ENCODE peak calls at places on chromosome 5, in four cellular contexts. H, D, E and Y are unnamed samples.

GRCh38 chr5:65721050-65721774 is 697 bp downstream of the SGTB start:
- DNase-seq in D (peak), E (peak), H (peak), Y (peak)

GRCh38 chr5:17267099-17267498 is 49.7 kb downstream of the BASP1 start:
- DNase-seq in H (no peak), E (no peak), D (no peak), Y (no peak)

GRCh38 chr5:139473565-139473964 is 2.8 kb downstream of the SMIM33 start:
- DNase-seq in D (no peak), H (no peak), E (no peak), Y (no peak)

GRCh38 chr5:5979761-5980570 is 398.4 kb downstream of the MED10 start:
- DNase-seq in E (no peak), H (no peak), D (no peak), Y (no peak)

GRCh38 chr5:37532976-37533740 is 154.0 kb downstream of the WDR70 start:
- DNase-seq in D (no peak), E (no peak), H (no peak), Y (no peak)

GRCh38 chr5:154046486-154046885 is 7.7 kb downstream of the MFAP3 start:
- DNase-seq in E (no peak), H (no peak), D (no peak), Y (no peak)

GRCh38 chr5:90224342-90224741 is 185.2 kb downstream of the CETN3 start:
- DNase-seq in D (no peak), H (no peak), E (no peak), Y (no peak)

GRCh38 chr5:149845601-149846000 is 99.0 kb downstream of the PDE6A start:
- DNase-seq in E (no peak), D (no peak), H (no peak), Y (no peak)

GRCh38 chr5:88674262-88675158 is 208.5 kb downstream of the MEF2C start:
- DNase-seq in H (no peak), D (no peak), E (peak), Y (no peak)

GRCh38 chr5:34811691-34812090 is 27.3 kb upstream of the TTC23L start:
- DNase-seq in D (no peak), H (no peak), E (no peak), Y (no peak)

GRCh38 chr5:18778226-18778625 is 1144.0 kb downstream of the TAF11L14 start:
- DNase-seq in D (no peak), H (no peak), E (no peak), Y (no peak)

GRCh38 chr5:39455645-39456044 is 30.9 kb upstream of the DAB2 start:
- DNase-seq in E (no peak), D (no peak), H (no peak), Y (no peak)

GRCh38 chr5:72474117-72474915 is 32.9 kb downstream of the ZNF366 start:
- DNase-seq in D (no peak), H (no peak), E (no peak), Y (no peak)

GRCh38 chr5:127934791-127935256 is 148.7 kb upstream of the SLC12A2 start:
- DNase-seq in H (no peak), E (peak), D (no peak), Y (no peak)

GRCh38 chr5:43041131-43041668 is 1.1 kb upstream of the ANXA2R start:
- DNase-seq in D (no peak), E (no peak), H (no peak), Y (no peak)

GRCh38 chr5:158354958-158355357 is 496.0 kb upstream of the CLINT1 start:
- DNase-seq in E (no peak), D (no peak), H (no peak), Y (no peak)

GRCh38 chr5:16713386-16713928 is 96.7 kb upstream of the RETREG1 start:
- DNase-seq in D (no peak), E (peak), H (no peak), Y (peak)

GRCh38 chr5:136677219-136677618 is 311.9 kb upstream of the TRPC7 start:
- DNase-seq in E (no peak), H (no peak), D (no peak), Y (no peak)

GRCh38 chr5:89065919-89066318 is 182.9 kb upstream of the MEF2C start:
- DNase-seq in D (no peak), E (no peak), H (no peak), Y (no peak)

GRCh38 chr5:169717298-169717697 is 80.2 kb downstream of the DOCK2 start:
- DNase-seq in E (no peak), H (no peak), D (no peak), Y (no peak)

GRCh38 chr5:168174376-168174775 is 117.1 kb upstream of the WWC1 start:
- DNase-seq in H (no peak), E (no peak), D (no peak), Y (no peak)

GRCh38 chr5:74895906-74896305 is 29.7 kb upstream of the FAM169A start:
- DNase-seq in H (no peak), E (no peak), D (no peak), Y (no peak)

GRCh38 chr5:141017943-141018342 is 33.2 kb upstream of the PCDHB1 start:
- DNase-seq in D (no peak), E (no peak), H (no peak), Y (no peak)

GRCh38 chr5:171961117-171961516 is 45.3 kb downstream of the FBXW11 start:
- DNase-seq in H (no peak), E (no peak), D (no peak), Y (no peak)

GRCh38 chr5:32565143-32565542 is 20.2 kb upstream of the SUB1 start:
- DNase-seq in H (no peak), E (no peak), D (no peak), Y (no peak)

GRCh38 chr5:173327948-173328895 is at the start of gene STC2:
- DNase-seq in D (no peak), E (peak), H (no peak), Y (peak)

GRCh38 chr5:173330151-173330855 is 2.1 kb upstream of the STC2 start:
- DNase-seq in E (no peak), H (no peak), D (no peak), Y (no peak)

GRCh38 chr5:173330856-173331206 is 2.6 kb upstream of the STC2 start:
- DNase-seq in E (no peak), D (no peak), H (no peak), Y (no peak)

GRCh38 chr5:173328896-173329369 is 719 bp upstream of the STC2 start:
- DNase-seq in H (no peak), E (peak), D (no peak), Y (no peak)

GRCh38 chr5:173329370-173330150 is 1.3 kb upstream of the STC2 start:
- DNase-seq in D (no peak), H (no peak), E (peak), Y (peak)
- TF ChIP-seq CTCF in D (no peak), H (no peak), E (peak), Y (peak)

GRCh38 chr5:41247135-41247534 is 33.8 kb upstream of the C6 start:
- DNase-seq in D (no peak), H (no peak), E (no peak), Y (no peak)
- TF ChIP-seq CTCF in D (no peak), H (no peak), E (no peak), Y (no peak)

DNA sequence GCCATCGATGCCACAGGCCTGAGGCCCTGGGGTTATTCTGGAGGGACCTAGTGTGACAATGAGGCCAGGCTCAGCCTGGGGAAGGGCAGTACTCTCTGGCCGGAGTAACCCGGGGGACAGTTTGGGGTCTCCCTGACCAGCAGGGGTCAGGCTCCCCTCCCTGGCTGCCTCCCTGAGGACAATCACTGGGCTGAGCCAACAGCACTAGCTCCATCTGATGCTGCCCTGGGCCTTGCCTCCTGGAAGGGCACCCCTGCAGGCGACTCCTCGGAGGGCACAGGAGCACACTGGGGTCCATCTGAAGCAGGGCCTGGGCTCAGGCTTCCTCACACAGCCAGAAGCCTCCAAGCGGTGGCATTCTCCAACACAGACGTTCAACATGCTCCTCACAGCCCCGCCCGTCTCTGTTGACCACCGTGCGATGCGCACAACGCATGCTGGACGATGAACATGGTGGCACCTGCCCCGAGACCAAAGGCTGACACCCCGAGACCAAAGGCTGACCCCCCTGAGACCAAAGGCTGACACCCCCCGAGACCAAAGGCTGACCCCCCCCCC is 68.3 kb downstream of the ADAMTS2 start:
- DNase-seq in H (no peak), D (no peak), E (no peak), Y (no peak)
- TF ChIP-seq CTCF in H (no peak), D (no peak), E (peak), Y (peak)

DNA sequence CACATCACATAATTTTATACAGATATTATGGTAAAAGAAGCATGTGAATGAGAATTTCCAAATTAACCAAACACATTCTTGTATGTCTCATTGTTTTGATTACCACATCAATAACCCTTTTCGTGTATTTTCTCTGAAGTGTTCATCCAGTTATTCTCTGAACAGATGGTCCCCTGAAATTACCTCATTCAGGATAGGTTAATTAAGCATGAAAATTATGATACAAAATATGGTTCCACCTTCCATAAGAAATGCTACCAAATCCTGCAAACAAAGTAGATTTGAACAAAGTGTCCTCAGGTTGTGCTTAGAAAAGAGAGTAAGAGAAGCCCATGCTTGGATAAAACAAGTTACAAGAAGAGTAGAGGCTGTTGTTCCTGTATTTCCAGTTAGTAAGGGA is 83.1 kb upstream of the LMNB1 start:
- DNase-seq in H (no peak), E (no peak), D (no peak), Y (no peak)
- TF ChIP-seq CTCF in H (no peak), E (no peak), D (no peak), Y (no peak)